ENCODE peak calls at places on chromosome X, in four cellular contexts. One of them, this sample, is unnamed.

GRCh38 chrX:68997911-68998310 is 167.3 kb downstream of the PJA1 start:
- DNase-seq in H1: no peak
- DNase-seq in germinal center: no peak
- DNase-seq in stimulated activated CD8-positive, alpha-beta memory T cell treated with anti-CD3 and anti-CD28 coated beads, Interleukin-7, amount 100 ng/mL, for 4 hours: no peak
- DNase-seq in this sample: no peak

GRCh38 chrX:140034916-140035315 is 69.6 kb upstream of the CXorf66 start:
- DNase-seq in germinal center: peak
- DNase-seq in stimulated activated CD8-positive, alpha-beta memory T cell treated with anti-CD3 and anti-CD28 coated beads, Interleukin-7, amount 100 ng/mL, for 4 hours: no peak
- DNase-seq in H1: no peak
- DNase-seq in this sample: no peak

GRCh38 chrX:1391370-1391706 is 575 bp downstream of the SLC25A6 start:
- DNase-seq in stimulated activated CD8-positive, alpha-beta memory T cell treated with anti-CD3 and anti-CD28 coated beads, Interleukin-7, amount 100 ng/mL, for 4 hours: no peak
- DNase-seq in germinal center: peak
- DNase-seq in H1: peak
- DNase-seq in this sample: peak

GRCh38 chrX:135213200-135213844 is 38.5 kb upstream of the ETDA start:
- DNase-seq in stimulated activated CD8-positive, alpha-beta memory T cell treated with anti-CD3 and anti-CD28 coated beads, Interleukin-7, amount 100 ng/mL, for 4 hours: no peak
- DNase-seq in germinal center: no peak
- DNase-seq in H1: no peak
- DNase-seq in this sample: no peak

GRCh38 chrX:42680651-42681050 is 97.3 kb downstream of the PPP1R2C start:
- DNase-seq in germinal center: no peak
- DNase-seq in H1: no peak
- DNase-seq in stimulated activated CD8-positive, alpha-beta memory T cell treated with anti-CD3 and anti-CD28 coated beads, Interleukin-7, amount 100 ng/mL, for 4 hours: no peak
- DNase-seq in this sample: no peak

GRCh38 chrX:132488819-132489255 is at the start of gene MBNL3:
- DNase-seq in germinal center: peak
- DNase-seq in H1: peak
- DNase-seq in stimulated activated CD8-positive, alpha-beta memory T cell treated with anti-CD3 and anti-CD28 coated beads, Interleukin-7, amount 100 ng/mL, for 4 hours: peak
- DNase-seq in this sample: no peak

GRCh38 chrX:15739886-15740285 is 1.8 kb downstream of the CA5B start:
- DNase-seq in germinal center: no peak
- DNase-seq in H1: no peak
- DNase-seq in stimulated activated CD8-positive, alpha-beta memory T cell treated with anti-CD3 and anti-CD28 coated beads, Interleukin-7, amount 100 ng/mL, for 4 hours: no peak
- DNase-seq in this sample: no peak

GRCh38 chrX:70062961-70063550 is 799 bp downstream of the OTUD6A start:
- DNase-seq in germinal center: no peak
- DNase-seq in stimulated activated CD8-positive, alpha-beta memory T cell treated with anti-CD3 and anti-CD28 coated beads, Interleukin-7, amount 100 ng/mL, for 4 hours: no peak
- DNase-seq in H1: no peak
- DNase-seq in this sample: no peak

GRCh38 chrX:105526431-105526830 is 295.9 kb upstream of the NRK start:
- DNase-seq in stimulated activated CD8-positive, alpha-beta memory T cell treated with anti-CD3 and anti-CD28 coated beads, Interleukin-7, amount 100 ng/mL, for 4 hours: no peak
- DNase-seq in germinal center: no peak
- DNase-seq in H1: no peak
- DNase-seq in this sample: no peak

GRCh38 chrX:13401724-13402123 is 81.9 kb upstream of the ATXN3L start:
- DNase-seq in germinal center: no peak
- DNase-seq in H1: no peak
- DNase-seq in stimulated activated CD8-positive, alpha-beta memory T cell treated with anti-CD3 and anti-CD28 coated beads, Interleukin-7, amount 100 ng/mL, for 4 hours: no peak
- DNase-seq in this sample: no peak

GRCh38 chrX:56802428-56802827 is 73.4 kb downstream of the NBDY start:
- DNase-seq in stimulated activated CD8-positive, alpha-beta memory T cell treated with anti-CD3 and anti-CD28 coated beads, Interleukin-7, amount 100 ng/mL, for 4 hours: no peak
- DNase-seq in H1: no peak
- DNase-seq in germinal center: no peak
- DNase-seq in this sample: peak

GRCh38 chrX:108299101-108299591 is 139.1 kb downstream of the COL4A6 start:
- DNase-seq in H1: no peak
- DNase-seq in stimulated activated CD8-positive, alpha-beta memory T cell treated with anti-CD3 and anti-CD28 coated beads, Interleukin-7, amount 100 ng/mL, for 4 hours: no peak
- DNase-seq in germinal center: no peak
- DNase-seq in this sample: no peak

GRCh38 chrX:134717698-134718328 is 59.5 kb upstream of the PLAC1 start:
- DNase-seq in germinal center: no peak
- DNase-seq in H1: no peak
- DNase-seq in stimulated activated CD8-positive, alpha-beta memory T cell treated with anti-CD3 and anti-CD28 coated beads, Interleukin-7, amount 100 ng/mL, for 4 hours: no peak
- DNase-seq in this sample: no peak

GRCh38 chrX:131477498-131477897 is 66.4 kb upstream of the OR13H1 start:
- DNase-seq in germinal center: no peak
- DNase-seq in H1: no peak
- DNase-seq in stimulated activated CD8-positive, alpha-beta memory T cell treated with anti-CD3 and anti-CD28 coated beads, Interleukin-7, amount 100 ng/mL, for 4 hours: no peak
- DNase-seq in this sample: no peak

GRCh38 chrX:107675823-107676555 is 47.7 kb downstream of the PRPS1 start:
- DNase-seq in germinal center: no peak
- DNase-seq in stimulated activated CD8-positive, alpha-beta memory T cell treated with anti-CD3 and anti-CD28 coated beads, Interleukin-7, amount 100 ng/mL, for 4 hours: no peak
- DNase-seq in H1: no peak
- DNase-seq in this sample: no peak

GRCh38 chrX:11196476-11196875 is 85.3 kb downstream of the HCCS start:
- DNase-seq in H1: no peak
- DNase-seq in germinal center: no peak
- DNase-seq in stimulated activated CD8-positive, alpha-beta memory T cell treated with anti-CD3 and anti-CD28 coated beads, Interleukin-7, amount 100 ng/mL, for 4 hours: no peak
- DNase-seq in this sample: no peak

GRCh38 chrX:69988955-69989394 is 60.8 kb downstream of the AWAT2 start:
- DNase-seq in germinal center: no peak
- DNase-seq in H1: no peak
- DNase-seq in stimulated activated CD8-positive, alpha-beta memory T cell treated with anti-CD3 and anti-CD28 coated beads, Interleukin-7, amount 100 ng/mL, for 4 hours: no peak
- DNase-seq in this sample: no peak

GRCh38 chrX:111352424-111352823 is 59.6 kb downstream of the DCX start:
- DNase-seq in germinal center: no peak
- DNase-seq in stimulated activated CD8-positive, alpha-beta memory T cell treated with anti-CD3 and anti-CD28 coated beads, Interleukin-7, amount 100 ng/mL, for 4 hours: no peak
- DNase-seq in H1: no peak
- DNase-seq in this sample: peak

GRCh38 chrX:119981286-119982070 is 37.9 kb upstream of the NKAP start:
- DNase-seq in H1: peak
- DNase-seq in germinal center: peak
- DNase-seq in stimulated activated CD8-positive, alpha-beta memory T cell treated with anti-CD3 and anti-CD28 coated beads, Interleukin-7, amount 100 ng/mL, for 4 hours: no peak
- DNase-seq in this sample: no peak

GRCh38 chrX:41956027-41956426 is 32.7 kb upstream of the CASK start:
- DNase-seq in H1: no peak
- DNase-seq in stimulated activated CD8-positive, alpha-beta memory T cell treated with anti-CD3 and anti-CD28 coated beads, Interleukin-7, amount 100 ng/mL, for 4 hours: no peak
- DNase-seq in germinal center: no peak
- DNase-seq in this sample: no peak

GRCh38 chrX:40544343-40545250 is 36.2 kb upstream of the ATP6AP2 start:
- DNase-seq in stimulated activated CD8-positive, alpha-beta memory T cell treated with anti-CD3 and anti-CD28 coated beads, Interleukin-7, amount 100 ng/mL, for 4 hours: no peak
- DNase-seq in H1: no peak
- DNase-seq in germinal center: no peak
- DNase-seq in this sample: no peak

GRCh38 chrX:51802917-51803688 is 59.9 kb downstream of the GSPT2 start:
- DNase-seq in germinal center: peak
- DNase-seq in stimulated activated CD8-positive, alpha-beta memory T cell treated with anti-CD3 and anti-CD28 coated beads, Interleukin-7, amount 100 ng/mL, for 4 hours: peak
- DNase-seq in H1: peak
- DNase-seq in this sample: no peak

GRCh38 chrX:13078739-13079444 is 34.5 kb upstream of the FAM9C start:
- DNase-seq in H1: no peak
- DNase-seq in stimulated activated CD8-positive, alpha-beta memory T cell treated with anti-CD3 and anti-CD28 coated beads, Interleukin-7, amount 100 ng/mL, for 4 hours: no peak
- DNase-seq in germinal center: no peak
- DNase-seq in this sample: no peak

GRCh38 chrX:113947548-113947947 is 636.3 kb upstream of the HTR2C start:
- DNase-seq in germinal center: peak
- DNase-seq in H1: no peak
- DNase-seq in stimulated activated CD8-positive, alpha-beta memory T cell treated with anti-CD3 and anti-CD28 coated beads, Interleukin-7, amount 100 ng/mL, for 4 hours: no peak
- DNase-seq in this sample: no peak

GRCh38 chrX:1316527-1316926 is 20.1 kb upstream of the IL3RA start:
- DNase-seq in stimulated activated CD8-positive, alpha-beta memory T cell treated with anti-CD3 and anti-CD28 coated beads, Interleukin-7, amount 100 ng/mL, for 4 hours: peak
- DNase-seq in H1: no peak
- DNase-seq in germinal center: no peak
- DNase-seq in this sample: peak

GRCh38 chrX:22116585-22117546 is 84.7 kb downstream of the PHEX start:
- DNase-seq in germinal center: no peak
- DNase-seq in H1: no peak
- DNase-seq in stimulated activated CD8-positive, alpha-beta memory T cell treated with anti-CD3 and anti-CD28 coated beads, Interleukin-7, amount 100 ng/mL, for 4 hours: no peak
- DNase-seq in this sample: no peak

GRCh38 chrX:139739138-139739537 is 31.2 kb upstream of the MCF2 start:
- DNase-seq in H1: no peak
- DNase-seq in germinal center: no peak
- DNase-seq in stimulated activated CD8-positive, alpha-beta memory T cell treated with anti-CD3 and anti-CD28 coated beads, Interleukin-7, amount 100 ng/mL, for 4 hours: peak
- DNase-seq in this sample: no peak

GRCh38 chrX:120751683-120752082 is 121.8 kb upstream of the C1GALT1C1 start:
- DNase-seq in H1: no peak
- DNase-seq in germinal center: no peak
- DNase-seq in stimulated activated CD8-positive, alpha-beta memory T cell treated with anti-CD3 and anti-CD28 coated beads, Interleukin-7, amount 100 ng/mL, for 4 hours: no peak
- DNase-seq in this sample: no peak

GRCh38 chrX:68894142-68894512 is 65.3 kb downstream of the EFNB1 start:
- DNase-seq in H1: no peak
- DNase-seq in germinal center: no peak
- DNase-seq in stimulated activated CD8-positive, alpha-beta memory T cell treated with anti-CD3 and anti-CD28 coated beads, Interleukin-7, amount 100 ng/mL, for 4 hours: no peak
- DNase-seq in this sample: no peak

GRCh38 chrX:108439434-108439883 is at the start of gene COL4A5:
- DNase-seq in germinal center: no peak
- DNase-seq in stimulated activated CD8-positive, alpha-beta memory T cell treated with anti-CD3 and anti-CD28 coated beads, Interleukin-7, amount 100 ng/mL, for 4 hours: no peak
- DNase-seq in H1: peak
- DNase-seq in this sample: no peak

GRCh38 chrX:111013778-111014455 is 82.1 kb upstream of the PAK3 start:
- DNase-seq in germinal center: no peak
- DNase-seq in stimulated activated CD8-positive, alpha-beta memory T cell treated with anti-CD3 and anti-CD28 coated beads, Interleukin-7, amount 100 ng/mL, for 4 hours: no peak
- DNase-seq in H1: no peak
- DNase-seq in this sample: no peak

GRCh38 chrX:55636109-55636508 is 12.9 kb downstream of the FOXR2 start:
- DNase-seq in H1: no peak
- DNase-seq in stimulated activated CD8-positive, alpha-beta memory T cell treated with anti-CD3 and anti-CD28 coated beads, Interleukin-7, amount 100 ng/mL, for 4 hours: no peak
- DNase-seq in germinal center: no peak
- DNase-seq in this sample: no peak

GRCh38 chrX:106415276-106415895 is 196.4 kb upstream of the RADX start:
- DNase-seq in germinal center: peak
- DNase-seq in H1: no peak
- DNase-seq in stimulated activated CD8-positive, alpha-beta memory T cell treated with anti-CD3 and anti-CD28 coated beads, Interleukin-7, amount 100 ng/mL, for 4 hours: no peak
- DNase-seq in this sample: no peak

GRCh38 chrX:38004046-38004445 is 2.3 kb upstream of the SYTL5 start:
- DNase-seq in H1: no peak
- DNase-seq in germinal center: no peak
- DNase-seq in stimulated activated CD8-positive, alpha-beta memory T cell treated with anti-CD3 and anti-CD28 coated beads, Interleukin-7, amount 100 ng/mL, for 4 hours: no peak
- DNase-seq in this sample: no peak

GRCh38 chrX:102983205-102983604 is 46.1 kb downstream of the RAB40AL start:
- DNase-seq in stimulated activated CD8-positive, alpha-beta memory T cell treated with anti-CD3 and anti-CD28 coated beads, Interleukin-7, amount 100 ng/mL, for 4 hours: no peak
- DNase-seq in H1: no peak
- DNase-seq in germinal center: no peak
- DNase-seq in this sample: no peak

GRCh38 chrX:115561605-115562491 is 874 bp downstream of the PLS3 start:
- DNase-seq in stimulated activated CD8-positive, alpha-beta memory T cell treated with anti-CD3 and anti-CD28 coated beads, Interleukin-7, amount 100 ng/mL, for 4 hours: no peak
- DNase-seq in germinal center: peak
- DNase-seq in H1: peak
- DNase-seq in this sample: peak

GRCh38 chrX:12021708-12022107 is 116.6 kb upstream of the FRMPD4 start:
- DNase-seq in germinal center: no peak
- DNase-seq in stimulated activated CD8-positive, alpha-beta memory T cell treated with anti-CD3 and anti-CD28 coated beads, Interleukin-7, amount 100 ng/mL, for 4 hours: no peak
- DNase-seq in H1: no peak
- DNase-seq in this sample: no peak

GRCh38 chrX:138748480-138748879 is 37.0 kb upstream of the FGF13 start:
- DNase-seq in stimulated activated CD8-positive, alpha-beta memory T cell treated with anti-CD3 and anti-CD28 coated beads, Interleukin-7, amount 100 ng/mL, for 4 hours: no peak
- DNase-seq in H1: no peak
- DNase-seq in germinal center: no peak
- DNase-seq in this sample: no peak

GRCh38 chrX:6468716-6469115 is 66.2 kb downstream of the VCX3A start:
- DNase-seq in H1: no peak
- DNase-seq in stimulated activated CD8-positive, alpha-beta memory T cell treated with anti-CD3 and anti-CD28 coated beads, Interleukin-7, amount 100 ng/mL, for 4 hours: no peak
- DNase-seq in germinal center: no peak
- DNase-seq in this sample: no peak